ENCODE peak calls at places on chromosomes 11 and 22, in ten cellular contexts. M is effector memory CD4-positive, alpha-beta T cell; T is NCI-H1417; P is erythroblast; E is ACHN; A is dorsolateral prefrontal cortex; L is NAMALWA; N is glutamatergic neuron; Y is epithelial cell of esophagus; Z is astrocyte of the hippocampus. U is an unnamed sample.
A peak's percentile ranks its signal among the peaks of the same experiment; 100 is the strongest.

GRCh38 chr22:21719024-21719423 is 16.6 kb downstream of the YPEL1 start:
- DNase-seq in M (no peak), T (no peak), P (no peak), E (no peak), A (no peak), L (no peak), N (no peak), Y (no peak), Z (no peak), U (no peak)

GRCh38 chr11:66176650-66177049 is 91.8 kb upstream of the RAB1B start:
- DNase-seq in M (no peak), T (no peak), P (no peak), E (no peak), A (no peak), L (no peak), N (no peak), Y (peak; percentile 91), Z (no peak), U (no peak)

GRCh38 chr11:44693654-44694119 is 33.1 kb upstream of the TSPAN18 start:
- DNase-seq in M (no peak), T (no peak), P (no peak), E (no peak), A (no peak), L (no peak), N (peak; percentile 38), Y (no peak), Z (no peak), U (no peak)

GRCh38 chr11:82398300-82398815 is 335.3 kb downstream of the FAM181B start:
- DNase-seq in M (no peak), T (no peak), P (no peak), E (no peak), A (no peak), L (no peak), N (no peak), Y (no peak), Z (peak; percentile 59), U (no peak)

GRCh38 chr11:73317373-73317772 is 9.3 kb downstream of the ARHGEF17 start:
- DNase-seq in M (no peak), T (no peak), P (no peak), E (no peak), A (peak; percentile 76), L (no peak), N (no peak), Y (no peak), Z (peak; percentile 76), U (no peak)

GRCh38 chr22:46519377-46519776 is 18.0 kb downstream of the CELSR1 start:
- DNase-seq in M (no peak), T (no peak), P (no peak), E (no peak), A (no peak), L (no peak), N (no peak), Y (no peak), Z (no peak), U (no peak)

GRCh38 chr11:126522606-126523005 is 167.1 kb downstream of the ST3GAL4 start:
- DNase-seq in M (no peak), T (no peak), P (no peak), E (no peak), A (no peak), L (no peak), N (no peak), Y (no peak), Z (no peak), U (no peak)

GRCh38 chr11:121323208-121323607 is 30.6 kb downstream of the SC5D start:
- DNase-seq in M (no peak), T (no peak), P (no peak), E (no peak), A (no peak), L (no peak), N (no peak), Y (no peak), Z (peak; percentile 8), U (no peak)

GRCh38 chr22:49992921-49993648 is 19.5 kb downstream of the IL17REL start:
- DNase-seq in M (no peak), T (no peak), P (peak; percentile 78), E (peak; percentile 49), A (peak; percentile 90), L (peak; percentile 69), N (no peak), Y (peak; percentile 68), Z (peak; percentile 61), U (peak; percentile 72)

GRCh38 chr22:47042861-47043496 is 280.5 kb downstream of the TBC1D22A start:
- DNase-seq in M (no peak), T (no peak), P (no peak), E (no peak), A (no peak), L (no peak), N (peak; percentile 14), Y (no peak), Z (no peak), U (no peak)

GRCh38 chr22:21759133-21759532 is 23.5 kb upstream of the YPEL1 start:
- DNase-seq in M (no peak), T (no peak), P (no peak), E (no peak), A (no peak), L (no peak), N (no peak), Y (no peak), Z (no peak), U (no peak)

GRCh38 chr11:57778318-57779037 is 16.9 kb downstream of the CTNND1 start:
- DNase-seq in M (no peak), T (no peak), P (no peak), E (peak; percentile 94), A (peak; percentile 77), L (no peak), N (peak; percentile 38), Y (peak; percentile 89), Z (peak; percentile 100), U (peak; percentile 80)